ENCODE peak calls at places on chromosomes 16 and 17, in nine cellular contexts. C is left lung; T is immature natural killer cell; E is activated CD8-positive, alpha-beta T cell treated with anti-CD3 and anti-CD28 coated beads for 36 hours; F is iPS-NIHi11; R is T1000; M is stimulated activated CD8-positive, alpha-beta memory T cell treated with anti-CD3 and anti-CD28 coated beads, Interleukin-4, amount 100 ng/mL, for 1 hour; V is HFF-Myc; A is SJCRH30. U is an unnamed sample.

GRCh38 chr17:48541574-48542113 is 3.3 kb downstream of the HOXB2 start:
- DNase-seq in C (no peak), T (peak), E (peak), F (no peak), R (peak), M (no peak), V (no peak), A (peak), U (peak)

GRCh38 chr16:48676836-48677235 is 66.9 kb upstream of the N4BP1 start:
- DNase-seq in C (no peak), T (no peak), E (no peak), F (no peak), R (no peak), M (no peak), V (no peak), A (peak), U (no peak)

GRCh38 chr17:9729735-9730420 is 61.5 kb downstream of the DHRS7C start:
- DNase-seq in C (no peak), T (no peak), E (no peak), F (no peak), R (no peak), M (no peak), V (no peak), A (no peak), U (no peak)

GRCh38 chr17:80452173-80452915 is 24.1 kb downstream of the NPTX1 start:
- DNase-seq in C (no peak), T (no peak), E (no peak), F (no peak), R (no peak), M (no peak), V (no peak), A (no peak), U (no peak)

GRCh38 chr17:82636626-82637598 is 11.3 kb downstream of the WDR45B start:
- DNase-seq in C (no peak), T (no peak), E (no peak), F (no peak), R (no peak), M (no peak), V (no peak), A (no peak), U (no peak)

GRCh38 chr17:63498621-63499195 is 21.8 kb downstream of the ACE start:
- DNase-seq in C (no peak), T (no peak), E (no peak), F (no peak), R (no peak), M (no peak), V (peak), A (no peak), U (no peak)

GRCh38 chr16:89115216-89115949 is 21.7 kb downstream of the ACSF3 start:
- DNase-seq in C (peak), T (peak), E (peak), F (no peak), R (no peak), M (peak), V (no peak), A (peak), U (peak)

GRCh38 chr17:68314916-68315535 is 23.7 kb downstream of the ARSG start:
- DNase-seq in C (peak), T (peak), E (no peak), F (no peak), R (no peak), M (no peak), V (no peak), A (no peak), U (no peak)

GRCh38 chr16:5504028-5504758 is 406.6 kb upstream of the EEF2KMT start:
- DNase-seq in C (no peak), T (no peak), E (no peak), F (no peak), R (no peak), M (no peak), V (no peak), A (no peak), U (no peak)

GRCh38 chr17:76966486-76967181 is 98.4 kb downstream of the MGAT5B start:
- DNase-seq in C (no peak), T (no peak), E (no peak), F (no peak), R (no peak), M (no peak), V (no peak), A (no peak), U (no peak)

GRCh38 chr16:86585821-86586611 is 7.7 kb downstream of the FOXL1 start:
- DNase-seq in C (no peak), T (no peak), E (no peak), F (no peak), R (peak), M (no peak), V (no peak), A (no peak), U (no peak)

U was measured in activated T-helper 2 cell treated with anti-CD3 and anti-CD28 coated beads, Interferon-gamma antibody, Interleukin-2, Interleukin-4, amounts not matched to agents 10 μg/mL and 5 μg/mL and 100 μg/mL, durations not matched to agents 14 hours and 24 hours and 36 hours.